ENCODE peak calls at places on chromosome 1, in five cellular contexts. One of them, this sample, is unnamed.

GRCh38 chr1:19232526-19232851 is 18.8 kb downstream of the EMC1 start:
- DNase-seq in K562: no peak
- DNase-seq in HepG2: peak; percentile 25
- DNase-seq in GM12878: no peak
- DNase-seq in H1: no peak
- DNase-seq in this sample: no peak

GRCh38 chr1:155873860-155874259 is 14.5 kb downstream of the SYT11 start:
- DNase-seq in K562: no peak
- DNase-seq in HepG2: no peak
- DNase-seq in GM12878: no peak
- DNase-seq in H1: no peak
- DNase-seq in this sample: no peak

GRCh38 chr1:32981003-32981909 is 16.6 kb upstream of the RNF19B start:
- DNase-seq in K562: no peak
- DNase-seq in HepG2: no peak
- DNase-seq in GM12878: peak; percentile 92
- DNase-seq in H1: no peak
- DNase-seq in this sample: peak; percentile 91

GRCh38 chr1:227901906-227902640 is 45.7 kb downstream of the WNT9A start:
- DNase-seq in K562: peak; percentile 66
- DNase-seq in HepG2: peak; percentile 16
- DNase-seq in GM12878: no peak
- DNase-seq in H1: no peak
- DNase-seq in this sample: no peak

GRCh38 chr1:223794040-223794880 is 51.5 kb downstream of the TP53BP2 start:
- DNase-seq in K562: no peak
- DNase-seq in HepG2: no peak
- DNase-seq in GM12878: no peak
- DNase-seq in H1: no peak
- DNase-seq in this sample: no peak

GRCh38 chr1:72635719-72636118 is 353.4 kb upstream of the NEGR1 start:
- DNase-seq in K562: no peak
- DNase-seq in HepG2: no peak
- DNase-seq in GM12878: no peak
- DNase-seq in H1: no peak
- DNase-seq in this sample: no peak

GRCh38 chr1:165531021-165531420 is 12.8 kb upstream of the LRRC52 start:
- DNase-seq in K562: no peak
- DNase-seq in HepG2: no peak
- DNase-seq in GM12878: no peak
- DNase-seq in H1: no peak
- DNase-seq in this sample: no peak

GRCh38 chr1:152110365-152110859 is 4.8 kb downstream of the TCHH start:
- DNase-seq in K562: no peak
- DNase-seq in HepG2: no peak
- DNase-seq in GM12878: no peak
- DNase-seq in H1: peak; percentile 69
- DNase-seq in this sample: peak; percentile 67

GRCh38 chr1:205313681-205314308 is 7.8 kb downstream of the NUAK2 start:
- DNase-seq in K562: no peak
- DNase-seq in HepG2: no peak
- DNase-seq in GM12878: peak; percentile 48
- DNase-seq in H1: peak; percentile 79
- DNase-seq in this sample: peak; percentile 76

GRCh38 chr1:209689484-209689883 is 14.3 kb downstream of the G0S2 start:
- DNase-seq in K562: no peak
- DNase-seq in HepG2: no peak
- DNase-seq in GM12878: no peak
- DNase-seq in H1: no peak
- DNase-seq in this sample: no peak

GRCh38 chr1:23772049-23772853 is 6.0 kb upstream of the PITHD1 start:
- DNase-seq in K562: peak; percentile 74
- DNase-seq in HepG2: peak; percentile 67
- DNase-seq in GM12878: peak; percentile 27
- DNase-seq in H1: peak; percentile 97
- DNase-seq in this sample: peak; percentile 77

GRCh38 chr1:40315239-40315794 is 1.8 kb downstream of the COL9A2 start:
- DNase-seq in K562: peak; percentile 91
- DNase-seq in HepG2: peak; percentile 83
- DNase-seq in GM12878: peak; percentile 53
- DNase-seq in H1: peak; percentile 93
- DNase-seq in this sample: peak; percentile 81

GRCh38 chr1:24873148-24873547 is 56.9 kb downstream of the RUNX3 start:
- DNase-seq in K562: no peak
- DNase-seq in HepG2: no peak
- DNase-seq in GM12878: no peak
- DNase-seq in H1: no peak
- DNase-seq in this sample: no peak

GRCh38 chr1:212179394-212180076 is 105.7 kb upstream of the PPP2R5A start:
- DNase-seq in K562: no peak
- DNase-seq in HepG2: no peak
- DNase-seq in GM12878: no peak
- DNase-seq in H1: no peak
- DNase-seq in this sample: peak; percentile 40

GRCh38 chr1:67626495-67627235 is 58.3 kb upstream of the GADD45A start:
- DNase-seq in K562: no peak
- DNase-seq in HepG2: no peak
- DNase-seq in GM12878: no peak
- DNase-seq in H1: peak; percentile 11
- DNase-seq in this sample: peak; percentile 10

GRCh38 chr1:150233359-150234308 is 2.3 kb downstream of the ANP32E start:
- DNase-seq in K562: no peak
- DNase-seq in HepG2: no peak
- DNase-seq in GM12878: no peak
- DNase-seq in H1: peak; percentile 26
- DNase-seq in this sample: peak; percentile 70

GRCh38 chr1:59139396-59139795 is 157.5 kb upstream of the FGGY start:
- DNase-seq in K562: peak; percentile 15
- DNase-seq in HepG2: peak; percentile 6
- DNase-seq in GM12878: no peak
- DNase-seq in H1: no peak
- DNase-seq in this sample: peak; percentile 42

GRCh38 chr1:208614610-208615009 is 370.4 kb upstream of the PLXNA2 start:
- DNase-seq in K562: no peak
- DNase-seq in HepG2: no peak
- DNase-seq in GM12878: no peak
- DNase-seq in H1: no peak
- DNase-seq in this sample: no peak

GRCh38 chr1:67463298-67463960 is 33.2 kb upstream of the SERBP1 start:
- DNase-seq in K562: no peak
- DNase-seq in HepG2: no peak
- DNase-seq in GM12878: no peak
- DNase-seq in H1: no peak
- DNase-seq in this sample: no peak

GRCh38 chr1:39964552-39964951 is 9.6 kb downstream of the MFSD2A start:
- DNase-seq in K562: no peak
- DNase-seq in HepG2: no peak
- DNase-seq in GM12878: no peak
- DNase-seq in H1: no peak
- DNase-seq in this sample: no peak

GRCh38 chr1:89557954-89558353 is 33.3 kb downstream of the LRRC8B start:
- DNase-seq in K562: no peak
- DNase-seq in HepG2: no peak
- DNase-seq in GM12878: no peak
- DNase-seq in H1: no peak
- DNase-seq in this sample: no peak

GRCh38 chr1:21139601-21140000 is 37.1 kb downstream of the EIF4G3 start:
- DNase-seq in K562: no peak
- DNase-seq in HepG2: no peak
- DNase-seq in GM12878: no peak
- DNase-seq in H1: no peak
- DNase-seq in this sample: no peak

GRCh38 chr1:60421965-60422364 is 348.4 kb upstream of the C1orf87 start:
- DNase-seq in K562: no peak
- DNase-seq in HepG2: no peak
- DNase-seq in GM12878: no peak
- DNase-seq in H1: no peak
- DNase-seq in this sample: no peak

GRCh38 chr1:103101399-103101798 is 6.9 kb downstream of the COL11A1 start:
- DNase-seq in K562: no peak
- DNase-seq in HepG2: no peak
- DNase-seq in GM12878: no peak
- DNase-seq in H1: no peak
- DNase-seq in this sample: no peak

GRCh38 chr1:109927908-109928307 is 17.3 kb downstream of the CSF1 start:
- DNase-seq in K562: no peak
- DNase-seq in HepG2: no peak
- DNase-seq in GM12878: no peak
- DNase-seq in H1: no peak
- DNase-seq in this sample: no peak

GRCh38 chr1:244699741-244700140 is 46.8 kb downstream of the DESI2 start:
- DNase-seq in K562: no peak
- DNase-seq in HepG2: no peak
- DNase-seq in GM12878: no peak
- DNase-seq in H1: no peak
- DNase-seq in this sample: no peak

GRCh38 chr1:15760520-15761211 is 2.1 kb downstream of the FBLIM1 start:
- DNase-seq in K562: peak; percentile 38
- DNase-seq in HepG2: no peak
- DNase-seq in GM12878: no peak
- DNase-seq in H1: no peak
- DNase-seq in this sample: no peak

GRCh38 chr1:71882241-71883036 is 399.9 kb downstream of the NEGR1 start:
- DNase-seq in K562: no peak
- DNase-seq in HepG2: no peak
- DNase-seq in GM12878: no peak
- DNase-seq in H1: no peak
- DNase-seq in this sample: no peak

GRCh38 chr1:9657521-9658032 is 6.0 kb downstream of the PIK3CD start:
- DNase-seq in K562: peak; percentile 62
- DNase-seq in HepG2: no peak
- DNase-seq in GM12878: no peak
- DNase-seq in H1: no peak
- DNase-seq in this sample: no peak

GRCh38 chr1:1425426-1425752 is 4.3 kb upstream of the ANKRD65 start:
- DNase-seq in K562: no peak
- DNase-seq in HepG2: no peak
- DNase-seq in GM12878: no peak
- DNase-seq in H1: no peak
- DNase-seq in this sample: no peak

GRCh38 chr1:30418426-30419245 is 304.7 kb downstream of the MATN1 start:
- DNase-seq in K562: no peak
- DNase-seq in HepG2: no peak
- DNase-seq in GM12878: no peak
- DNase-seq in H1: peak; percentile 28
- DNase-seq in this sample: no peak

GRCh38 chr1:155989242-155989991 is 11.1 kb upstream of the ARHGEF2 start:
- DNase-seq in K562: peak; percentile 70
- DNase-seq in HepG2: peak; percentile 50
- DNase-seq in GM12878: no peak
- DNase-seq in H1: peak; percentile 91
- DNase-seq in this sample: peak; percentile 71

GRCh38 chr1:41733725-41734124 is 185.0 kb downstream of the HIVEP3 start:
- DNase-seq in K562: no peak
- DNase-seq in HepG2: no peak
- DNase-seq in GM12878: no peak
- DNase-seq in H1: no peak
- DNase-seq in this sample: no peak

DNA sequence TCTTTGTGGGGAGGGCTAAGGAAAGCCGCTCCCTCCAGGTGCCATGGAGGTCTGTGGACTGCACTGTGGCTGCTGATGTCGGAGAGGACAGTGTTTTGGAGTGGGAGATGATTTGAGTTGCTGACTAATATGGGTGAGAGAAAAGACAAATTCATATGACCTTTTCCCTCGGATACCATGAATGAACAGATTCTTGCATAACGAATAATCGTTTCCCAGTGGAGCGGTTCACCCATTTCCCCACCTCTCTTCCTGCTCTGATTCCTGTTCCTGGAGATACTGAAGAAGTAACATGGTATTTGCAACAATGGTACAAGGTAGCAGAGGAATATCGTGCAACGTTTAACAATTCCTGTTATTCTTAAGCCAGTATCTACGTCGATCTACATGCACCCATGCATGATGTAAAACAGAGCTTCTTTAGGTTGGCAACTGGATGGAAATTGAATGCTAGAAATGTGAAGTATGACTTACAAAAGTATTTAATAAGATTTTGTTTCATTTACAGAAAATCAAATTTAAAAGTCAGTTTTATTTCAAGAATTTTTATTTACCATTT is 227.1 kb downstream of the TOMM20 start:
- DNase-seq in K562: no peak
- DNase-seq in HepG2: no peak
- DNase-seq in GM12878: no peak
- DNase-seq in H1: no peak
- DNase-seq in this sample: no peak
- TF ChIP-seq HDAC2 in K562: no peak
- TF ChIP-seq HDAC2 in HepG2: no peak
- TF ChIP-seq HDAC2 in GM12878: no peak
- TF ChIP-seq HDAC2 in H1: no peak
- TF ChIP-seq HDAC2 in this sample: no peak

DNA sequence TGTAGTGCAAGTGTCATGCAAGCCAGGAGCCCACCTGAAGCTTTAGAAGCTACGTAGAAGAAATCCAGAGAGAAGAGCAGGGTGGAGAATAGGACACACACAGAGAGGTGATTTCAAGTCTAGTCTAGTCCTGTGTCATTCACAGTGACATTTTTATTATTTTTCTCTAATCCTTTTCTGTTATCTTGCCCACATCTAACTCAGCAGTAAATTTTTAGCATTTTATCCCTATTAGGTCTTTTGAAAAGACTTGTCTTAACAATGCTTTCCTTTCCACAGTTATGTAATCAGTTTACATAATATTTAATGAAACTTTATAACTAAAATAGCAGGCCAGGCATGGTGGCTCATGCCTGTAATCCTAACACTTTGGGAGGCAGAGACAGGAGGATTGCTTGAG is 198.6 kb downstream of the ADGRL2 start:
- DNase-seq in K562: no peak
- DNase-seq in HepG2: no peak
- DNase-seq in GM12878: no peak
- DNase-seq in H1: no peak
- DNase-seq in this sample: no peak
- TF ChIP-seq HDAC2 in K562: no peak
- TF ChIP-seq HDAC2 in HepG2: no peak
- TF ChIP-seq HDAC2 in GM12878: no peak
- TF ChIP-seq HDAC2 in H1: no peak
- TF ChIP-seq HDAC2 in this sample: no peak

GRCh38 chr1:184408580-184408979 is 21.8 kb downstream of the C1orf21 start:
- DNase-seq in K562: no peak
- DNase-seq in HepG2: no peak
- DNase-seq in GM12878: no peak
- DNase-seq in H1: no peak
- DNase-seq in this sample: no peak
- TF ChIP-seq HDAC2 in K562: no peak
- TF ChIP-seq HDAC2 in HepG2: no peak
- TF ChIP-seq HDAC2 in GM12878: no peak
- TF ChIP-seq HDAC2 in H1: no peak
- TF ChIP-seq HDAC2 in this sample: no peak

DNA sequence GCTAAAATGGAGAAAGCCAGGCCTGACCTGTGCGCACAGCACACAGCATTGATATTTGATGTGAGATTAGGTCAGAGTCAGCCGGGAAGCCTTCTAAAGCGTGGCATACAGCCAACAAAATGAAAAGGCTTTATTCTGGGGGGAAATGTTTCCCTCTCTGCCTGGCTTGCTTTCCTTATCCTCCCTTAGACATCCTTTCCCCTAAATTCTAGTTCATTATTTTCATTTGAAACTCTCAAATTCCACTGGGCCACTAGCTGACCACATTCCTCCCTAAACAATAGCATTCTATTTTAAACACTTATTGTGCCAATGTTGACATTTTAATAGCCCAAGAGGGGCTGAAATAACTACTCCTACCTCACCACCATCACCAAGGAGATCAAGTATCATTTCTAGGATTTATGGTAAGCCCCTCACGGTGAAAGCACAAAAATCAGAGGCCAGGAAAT is 49.4 kb downstream of the LEPR start:
- DNase-seq in K562: no peak
- DNase-seq in HepG2: peak; percentile 40
- DNase-seq in GM12878: no peak
- DNase-seq in H1: no peak
- DNase-seq in this sample: no peak
- TF ChIP-seq HDAC2 in K562: no peak
- TF ChIP-seq HDAC2 in HepG2: no peak
- TF ChIP-seq HDAC2 in GM12878: no peak
- TF ChIP-seq HDAC2 in H1: no peak
- TF ChIP-seq HDAC2 in this sample: no peak